ENCODE peak calls at places on chromosomes 4 and X, in four cellular contexts. E, W, T and G are unnamed samples.

GRCh38 chr4:153143527-153144348 is 60.5 kb upstream of the TRIM2 start:
- DNase-seq in W (no peak), T (no peak), E (no peak), G (peak)

GRCh38 chr4:154720618-154721267 is 23.1 kb upstream of the LRAT start:
- DNase-seq in W (no peak), E (no peak), T (no peak), G (no peak)

GRCh38 chr4:80098635-80099034 is 25.6 kb upstream of the ANTXR2 start:
- DNase-seq in T (no peak), W (no peak), E (no peak), G (no peak)

GRCh38 chr4:37588150-37588549 is 98.0 kb downstream of the RELL1 start:
- DNase-seq in W (no peak), T (no peak), E (no peak), G (no peak)

GRCh38 chr4:88062311-88062710 is 54.9 kb downstream of the PKD2 start:
- DNase-seq in T (no peak), E (no peak), W (no peak), G (no peak)

GRCh38 chr4:1866095-1866755 is 5.0 kb upstream of the NSD2 start:
- DNase-seq in T (no peak), E (no peak), W (no peak), G (no peak)

GRCh38 chr4:137124278-137124932 is 407.9 kb downstream of the PCDH18 start:
- DNase-seq in W (peak), E (peak), T (no peak), G (peak)

GRCh38 chrX:104863466-104863865 is 297.5 kb downstream of the IL1RAPL2 start:
- DNase-seq in W (no peak), E (no peak), T (no peak), G (no peak)

GRCh38 chrX:143623657-143624056 is 12.2 kb downstream of the SLITRK4 start:
- DNase-seq in E (no peak), W (no peak), T (no peak), G (no peak)

GRCh38 chr4:45741897-45742296 is 382.0 kb downstream of the GABRG1 start:
- DNase-seq in E (peak), W (peak), T (no peak), G (peak)

GRCh38 chr4:164384416-164384815 is 369.5 kb upstream of the SMIM31 start:
- DNase-seq in T (no peak), W (no peak), E (no peak), G (no peak)

GRCh38 chrX:105821471-105822081 is 763 bp upstream of the NRK start:
- DNase-seq in W (no peak), T (peak), E (no peak), G (no peak)

GRCh38 chrX:63652086-63652775 is 132.8 kb downstream of the ARHGEF9 start:
- DNase-seq in T (no peak), W (no peak), E (no peak), G (no peak)

GRCh38 chr4:153045111-153045982 is 109.2 kb downstream of the FHDC1 start:
- DNase-seq in W (peak), T (no peak), E (no peak), G (peak)

GRCh38 chr4:139816856-139817255 is 151.2 kb downstream of the MGST2 start:
- DNase-seq in T (no peak), W (no peak), E (no peak), G (no peak)

GRCh38 chrX:49111846-49112245 is 11.7 kb downstream of the GPKOW start:
- DNase-seq in W (no peak), T (no peak), E (no peak), G (no peak)

GRCh38 chrX:110086916-110087484 is 84.1 kb downstream of the TMEM164 start:
- DNase-seq in E (no peak), T (no peak), W (peak), G (no peak)

GRCh38 chr4:152972821-152973613 is 36.9 kb downstream of the FHDC1 start:
- DNase-seq in E (no peak), T (no peak), W (no peak), G (no peak)

GRCh38 chr4:182533948-182534347 is 290.7 kb downstream of the TENM3 start:
- DNase-seq in W (no peak), T (no peak), E (no peak), G (no peak)

GRCh38 chrX:2451456-2452316 is 49.1 kb downstream of the DHRSX start:
- DNase-seq in T (peak), E (no peak), W (peak), G (no peak)

GRCh38 chrX:46554942-46555341 is 9.7 kb upstream of the ZNF674 start:
- DNase-seq in W (peak), T (no peak), E (peak), G (peak)

GRCh38 chrX:41027388-41027787 is 57.9 kb upstream of the USP9X start:
- DNase-seq in W (no peak), E (no peak), T (no peak), G (no peak)

GRCh38 chr4:8504279-8505007 is 63.9 kb downstream of the TRMT44 start:
- DNase-seq in E (no peak), T (no peak), W (no peak), G (no peak)

GRCh38 chrX:55279832-55280231 is 15.1 kb upstream of the PAGE3 start:
- DNase-seq in T (no peak), W (no peak), E (no peak), G (no peak)

GRCh38 chr4:140233811-140234696 is 80.1 kb upstream of the MAML3 start:
- DNase-seq in E (no peak), W (no peak), T (no peak), G (peak)

GRCh38 chrX:153495362-153495751 is 577 bp downstream of the BGN start:
- DNase-seq in W (no peak), T (no peak), E (no peak), G (no peak)

GRCh38 chr4:150619032-150619431 is 37.1 kb downstream of the MAB21L2 start:
- DNase-seq in T (no peak), E (peak), W (no peak), G (no peak)

GRCh38 chr4:185730387-185730786 is 81.6 kb downstream of the SORBS2 start:
- DNase-seq in T (no peak), W (peak), E (peak), G (peak)